ENCODE peak calls at places on chromosomes 1 and 21, in nine cellular contexts. One of them, this sample, is unnamed.
A peak's percentile ranks its signal among the peaks of the same experiment; 100 is the strongest.

GRCh38 chr1:165633624-165634023 is 2.6 kb downstream of the MGST3 start:
- DNase-seq in HL-60: no peak
- DNase-seq in A673: peak; percentile 55
- DNase-seq in body of pancreas: no peak
- DNase-seq in uterus: no peak
- DNase-seq in left ventricle myocardium inferior: no peak
- DNase-seq in hepatocyte: no peak
- DNase-seq in fibroblast of lung: peak; percentile 51
- DNase-seq in left lung: no peak
- DNase-seq in this sample: no peak

GRCh38 chr1:188986751-188987417 is 1490.8 kb downstream of the BRINP3 start:
- DNase-seq in HL-60: no peak
- DNase-seq in left lung: no peak
- DNase-seq in fibroblast of lung: no peak
- DNase-seq in body of pancreas: no peak
- DNase-seq in uterus: no peak
- DNase-seq in A673: no peak
- DNase-seq in left ventricle myocardium inferior: no peak
- DNase-seq in hepatocyte: peak; percentile 6
- DNase-seq in this sample: no peak

GRCh38 chr1:11175461-11175860 is 13.7 kb upstream of the ANGPTL7 start:
- DNase-seq in A673: no peak
- DNase-seq in hepatocyte: no peak
- DNase-seq in left ventricle myocardium inferior: no peak
- DNase-seq in HL-60: no peak
- DNase-seq in body of pancreas: no peak
- DNase-seq in left lung: no peak
- DNase-seq in fibroblast of lung: no peak
- DNase-seq in uterus: no peak
- DNase-seq in this sample: no peak

GRCh38 chr1:177181280-177181630 is 10.5 kb downstream of the BRINP2 start:
- DNase-seq in HL-60: no peak
- DNase-seq in A673: no peak
- DNase-seq in hepatocyte: no peak
- DNase-seq in body of pancreas: no peak
- DNase-seq in fibroblast of lung: no peak
- DNase-seq in left lung: no peak
- DNase-seq in uterus: no peak
- DNase-seq in left ventricle myocardium inferior: no peak
- DNase-seq in this sample: no peak

GRCh38 chr1:109240158-109241152 is 8.9 kb upstream of the CELSR2 start:
- DNase-seq in fibroblast of lung: peak; percentile 70
- DNase-seq in left lung: no peak
- DNase-seq in left ventricle myocardium inferior: peak; percentile 78
- DNase-seq in HL-60: peak; percentile 26
- DNase-seq in uterus: peak; percentile 74
- DNase-seq in hepatocyte: no peak
- DNase-seq in A673: peak; percentile 94
- DNase-seq in body of pancreas: peak; percentile 60
- DNase-seq in this sample: peak; percentile 77

GRCh38 chr21:33686386-33686785 is 44.1 kb downstream of the ITSN1 start:
- DNase-seq in left ventricle myocardium inferior: no peak
- DNase-seq in uterus: no peak
- DNase-seq in body of pancreas: no peak
- DNase-seq in hepatocyte: no peak
- DNase-seq in left lung: no peak
- DNase-seq in fibroblast of lung: no peak
- DNase-seq in HL-60: no peak
- DNase-seq in A673: no peak
- DNase-seq in this sample: no peak

GRCh38 chr1:234763361-234763760 is 153.4 kb upstream of the IRF2BP2 start:
- DNase-seq in hepatocyte: no peak
- DNase-seq in HL-60: peak; percentile 78
- DNase-seq in body of pancreas: no peak
- DNase-seq in uterus: no peak
- DNase-seq in left lung: no peak
- DNase-seq in left ventricle myocardium inferior: no peak
- DNase-seq in A673: no peak
- DNase-seq in fibroblast of lung: no peak
- DNase-seq in this sample: no peak

GRCh38 chr1:189513091-189513490 is 964.6 kb downstream of the BRINP3 start:
- DNase-seq in fibroblast of lung: no peak
- DNase-seq in body of pancreas: no peak
- DNase-seq in A673: no peak
- DNase-seq in uterus: no peak
- DNase-seq in HL-60: no peak
- DNase-seq in hepatocyte: peak; percentile 3
- DNase-seq in left ventricle myocardium inferior: no peak
- DNase-seq in left lung: no peak
- DNase-seq in this sample: no peak

GRCh38 chr1:245671966-245672767 is 517.4 kb downstream of the KIF26B start:
- DNase-seq in uterus: no peak
- DNase-seq in left ventricle myocardium inferior: no peak
- DNase-seq in HL-60: no peak
- DNase-seq in hepatocyte: no peak
- DNase-seq in left lung: no peak
- DNase-seq in fibroblast of lung: no peak
- DNase-seq in body of pancreas: no peak
- DNase-seq in A673: no peak
- DNase-seq in this sample: no peak

GRCh38 chr1:39409055-39409816 is 82.2 kb upstream of the BMP8A start:
- DNase-seq in body of pancreas: peak; percentile 54
- DNase-seq in A673: peak; percentile 74
- DNase-seq in fibroblast of lung: peak; percentile 62
- DNase-seq in left ventricle myocardium inferior: peak; percentile 57
- DNase-seq in HL-60: no peak
- DNase-seq in hepatocyte: peak; percentile 58
- DNase-seq in uterus: peak; percentile 58
- DNase-seq in left lung: no peak
- DNase-seq in this sample: peak; percentile 50

GRCh38 chr1:220432408-220432807 is 95.5 kb upstream of the MARK1 start:
- DNase-seq in fibroblast of lung: no peak
- DNase-seq in body of pancreas: no peak
- DNase-seq in left lung: no peak
- DNase-seq in left ventricle myocardium inferior: no peak
- DNase-seq in HL-60: no peak
- DNase-seq in A673: no peak
- DNase-seq in hepatocyte: peak; percentile 51
- DNase-seq in uterus: no peak
- DNase-seq in this sample: no peak

GRCh38 chr1:209168204-209168603 is 415.3 kb upstream of the CAMK1G start:
- DNase-seq in body of pancreas: peak; percentile 62
- DNase-seq in hepatocyte: no peak
- DNase-seq in A673: no peak
- DNase-seq in fibroblast of lung: peak; percentile 74
- DNase-seq in left lung: no peak
- DNase-seq in uterus: no peak
- DNase-seq in HL-60: no peak
- DNase-seq in left ventricle myocardium inferior: no peak
- DNase-seq in this sample: no peak

GRCh38 chr1:245084551-245084950 is 70.2 kb upstream of the KIF26B start:
- DNase-seq in body of pancreas: no peak
- DNase-seq in left lung: no peak
- DNase-seq in uterus: no peak
- DNase-seq in left ventricle myocardium inferior: no peak
- DNase-seq in A673: no peak
- DNase-seq in fibroblast of lung: peak; percentile 72
- DNase-seq in hepatocyte: no peak
- DNase-seq in HL-60: no peak
- DNase-seq in this sample: peak; percentile 38

GRCh38 chr1:60833173-60833572 is 249.2 kb upstream of the NFIA start:
- DNase-seq in HL-60: no peak
- DNase-seq in uterus: no peak
- DNase-seq in hepatocyte: peak; percentile 18
- DNase-seq in fibroblast of lung: no peak
- DNase-seq in left lung: no peak
- DNase-seq in A673: no peak
- DNase-seq in left ventricle myocardium inferior: no peak
- DNase-seq in body of pancreas: no peak
- DNase-seq in this sample: no peak

GRCh38 chr21:34795152-34796141 is 126.7 kb downstream of the CLIC6 start:
- DNase-seq in uterus: no peak
- DNase-seq in body of pancreas: no peak
- DNase-seq in left lung: no peak
- DNase-seq in fibroblast of lung: peak; percentile 83
- DNase-seq in hepatocyte: peak; percentile 68
- DNase-seq in HL-60: no peak
- DNase-seq in A673: no peak
- DNase-seq in left ventricle myocardium inferior: no peak
- DNase-seq in this sample: no peak

GRCh38 chr1:225461533-225462428 is 33.9 kb upstream of the LBR start:
- DNase-seq in A673: no peak
- DNase-seq in body of pancreas: no peak
- DNase-seq in uterus: peak; percentile 63
- DNase-seq in hepatocyte: no peak
- DNase-seq in left lung: no peak
- DNase-seq in HL-60: no peak
- DNase-seq in fibroblast of lung: no peak
- DNase-seq in left ventricle myocardium inferior: no peak
- DNase-seq in this sample: no peak

GRCh38 chr1:94654031-94654430 is 112.5 kb upstream of the F3 start:
- DNase-seq in left ventricle myocardium inferior: no peak
- DNase-seq in A673: no peak
- DNase-seq in body of pancreas: no peak
- DNase-seq in uterus: no peak
- DNase-seq in HL-60: no peak
- DNase-seq in left lung: no peak
- DNase-seq in hepatocyte: peak; percentile 66
- DNase-seq in fibroblast of lung: peak; percentile 79
- DNase-seq in this sample: peak; percentile 53

GRCh38 chr1:31549807-31550620 is 26.3 kb upstream of the TINAGL1 start:
- DNase-seq in body of pancreas: no peak
- DNase-seq in hepatocyte: peak; percentile 57
- DNase-seq in HL-60: no peak
- DNase-seq in left lung: no peak
- DNase-seq in A673: no peak
- DNase-seq in fibroblast of lung: no peak
- DNase-seq in uterus: no peak
- DNase-seq in left ventricle myocardium inferior: no peak
- DNase-seq in this sample: no peak

GRCh38 chr1:186155594-186155993 is 219.5 kb downstream of the TPR start:
- DNase-seq in fibroblast of lung: peak; percentile 82
- DNase-seq in A673: peak; percentile 78
- DNase-seq in left lung: no peak
- DNase-seq in left ventricle myocardium inferior: no peak
- DNase-seq in body of pancreas: no peak
- DNase-seq in uterus: no peak
- DNase-seq in HL-60: peak; percentile 11
- DNase-seq in hepatocyte: peak; percentile 28
- DNase-seq in this sample: peak; percentile 77

GRCh38 chr21:44874497-44875331 is 1.2 kb upstream of the PTTG1IP start:
- DNase-seq in body of pancreas: peak; percentile 62
- DNase-seq in hepatocyte: peak; percentile 43
- DNase-seq in uterus: peak; percentile 78
- DNase-seq in left ventricle myocardium inferior: peak; percentile 82
- DNase-seq in HL-60: peak; percentile 25
- DNase-seq in A673: peak; percentile 71
- DNase-seq in fibroblast of lung: no peak
- DNase-seq in left lung: peak; percentile 77
- DNase-seq in this sample: no peak

GRCh38 chr1:16064536-16065196 is 8.8 kb downstream of the FAM131C start:
- DNase-seq in A673: no peak
- DNase-seq in left lung: no peak
- DNase-seq in left ventricle myocardium inferior: no peak
- DNase-seq in fibroblast of lung: no peak
- DNase-seq in hepatocyte: no peak
- DNase-seq in uterus: no peak
- DNase-seq in HL-60: no peak
- DNase-seq in body of pancreas: no peak
- DNase-seq in this sample: no peak
- H3K27ac ChIP-seq in A673: no peak overlapping the region
- H3K27ac ChIP-seq in left lung: no peak overlapping the region
- H3K27ac ChIP-seq in left ventricle myocardium inferior: no peak overlapping the region
- H3K27ac ChIP-seq in fibroblast of lung: no peak overlapping the region
- H3K27ac ChIP-seq in hepatocyte: no peak overlapping the region
- H3K27ac ChIP-seq in uterus: no peak overlapping the region
- H3K27ac ChIP-seq in HL-60: no peak overlapping the region
- H3K27ac ChIP-seq in body of pancreas: peak overlapping the region; percentile 53
- H3K27ac ChIP-seq in this sample: no peak overlapping the region

DNA sequence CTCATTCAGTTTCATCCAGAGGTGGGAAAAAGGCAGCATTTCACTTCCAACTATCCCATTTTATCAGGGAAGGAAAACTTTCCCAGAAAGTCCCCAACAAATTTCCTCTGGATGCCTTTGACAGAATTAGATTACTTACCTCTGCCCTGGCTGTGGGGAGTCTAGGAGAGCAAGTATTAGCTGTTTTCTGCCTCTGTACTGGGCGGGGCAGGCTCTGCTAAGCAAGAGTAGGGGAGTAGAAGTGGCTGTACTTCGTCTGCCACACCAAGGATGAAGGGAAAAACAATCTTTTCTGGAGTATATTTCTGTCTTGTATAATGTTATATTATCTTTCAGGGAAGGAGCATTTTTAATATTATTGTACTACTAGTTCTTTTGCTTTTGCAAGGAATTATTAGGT is 78.5 kb downstream of the FNBP1L start:
- DNase-seq in fibroblast of lung: no peak
- DNase-seq in hepatocyte: no peak
- DNase-seq in uterus: no peak
- DNase-seq in A673: no peak
- DNase-seq in left lung: no peak
- DNase-seq in body of pancreas: no peak
- DNase-seq in left ventricle myocardium inferior: no peak
- DNase-seq in HL-60: no peak
- DNase-seq in this sample: no peak
- TF ChIP-seq CTCF in fibroblast of lung: no peak
- TF ChIP-seq CTCF in hepatocyte: no peak
- TF ChIP-seq CTCF in uterus: no peak
- TF ChIP-seq CTCF in A673: no peak
- TF ChIP-seq CTCF in left lung: no peak
- TF ChIP-seq CTCF in body of pancreas: no peak
- TF ChIP-seq CTCF in left ventricle myocardium inferior: no peak
- TF ChIP-seq CTCF in HL-60: no peak
- TF ChIP-seq CTCF in this sample: no peak

DNA sequence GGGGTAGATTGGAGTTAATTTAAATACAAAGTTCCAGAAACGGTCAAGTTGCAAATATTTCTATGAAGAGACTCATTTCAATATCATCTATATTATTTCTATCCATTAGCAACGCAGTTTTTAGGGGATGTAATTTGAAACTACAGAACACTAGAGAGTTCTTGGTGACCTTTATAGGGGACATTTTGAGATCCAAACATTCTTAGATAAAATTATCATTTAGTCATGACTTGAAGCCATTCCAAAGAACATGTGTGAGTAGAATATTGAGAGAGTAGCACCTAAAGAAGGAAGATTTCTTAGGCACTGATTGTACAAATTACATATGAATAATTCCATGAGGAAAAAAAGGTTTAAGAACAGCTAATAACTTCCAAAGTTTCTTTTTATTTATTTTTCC is 19.0 kb downstream of the CHIA start:
- DNase-seq in HL-60: no peak
- DNase-seq in fibroblast of lung: no peak
- DNase-seq in body of pancreas: no peak
- DNase-seq in left lung: no peak
- DNase-seq in A673: no peak
- DNase-seq in uterus: no peak
- DNase-seq in hepatocyte: no peak
- DNase-seq in left ventricle myocardium inferior: no peak
- DNase-seq in this sample: no peak
- H3K27me3 ChIP-seq in HL-60: peaks cover 4% of the 10 kb centered on the region
- H3K27me3 ChIP-seq in fibroblast of lung: no peaks in the 10 kb centered on the region
- H3K27me3 ChIP-seq in body of pancreas: no peaks in the 10 kb centered on the region
- H3K27me3 ChIP-seq in left lung: no peaks in the 10 kb centered on the region
- H3K27me3 ChIP-seq in A673: peaks cover 74% of the 10 kb centered on the region
- H3K27me3 ChIP-seq in uterus: no peaks in the 10 kb centered on the region
- H3K27me3 ChIP-seq in hepatocyte: no peaks in the 10 kb centered on the region
- H3K27me3 ChIP-seq in left ventricle myocardium inferior: peaks cover 8% of the 10 kb centered on the region
- H3K27me3 ChIP-seq in this sample: no peaks in the 10 kb centered on the region

GRCh38 chr1:56073614-56074356 is 505.6 kb downstream of the PLPP3 start:
- DNase-seq in body of pancreas: peak; percentile 62
- DNase-seq in left lung: no peak
- DNase-seq in A673: no peak
- DNase-seq in HL-60: no peak
- DNase-seq in uterus: peak; percentile 70
- DNase-seq in hepatocyte: peak; percentile 27
- DNase-seq in left ventricle myocardium inferior: peak; percentile 71
- DNase-seq in fibroblast of lung: peak; percentile 91
- DNase-seq in this sample: peak; percentile 36
- H3K27ac ChIP-seq in body of pancreas: peak overlapping the region; percentile 54
- H3K27ac ChIP-seq in left lung: peak overlapping the region; percentile 23
- H3K27ac ChIP-seq in A673: no peak overlapping the region
- H3K27ac ChIP-seq in HL-60: no peak overlapping the region
- H3K27ac ChIP-seq in uterus: peak overlapping the region; percentile 53
- H3K27ac ChIP-seq in hepatocyte: peak overlapping the region; percentile 4
- H3K27ac ChIP-seq in left ventricle myocardium inferior: peak overlapping the region; percentile 73
- H3K27ac ChIP-seq in fibroblast of lung: no peak overlapping the region
- H3K27ac ChIP-seq in this sample: no peak overlapping the region